ENCODE peak calls at places on chromosome 7, in nine cellular contexts. Y, S, N, B, F, D, U, L and E are unnamed samples.

GRCh38 chr7:35753761-35754603 is 46.9 kb upstream of the SEPTIN7 start:
- DNase-seq in Y (no peak), S (no peak), N (peak; percentile 34), B (no peak), F (no peak), D (no peak), U (peak; percentile 57), L (no peak), E (no peak)

GRCh38 chr7:138943061-138943460 is 38.1 kb downstream of the KIAA1549 start:
- DNase-seq in Y (no peak), S (no peak), N (no peak), B (no peak), F (no peak), D (no peak), U (no peak), L (no peak), E (no peak)

GRCh38 chr7:50739744-50740455 is 42.8 kb downstream of the GRB10 start:
- DNase-seq in Y (peak; percentile 38), S (no peak), N (peak; percentile 23), B (no peak), F (peak; percentile 39), D (no peak), U (no peak), L (no peak), E (peak; percentile 73)

GRCh38 chr7:139943391-139943790 is 114.3 kb downstream of the TBXAS1 start:
- DNase-seq in Y (no peak), S (no peak), N (no peak), B (no peak), F (no peak), D (no peak), U (no peak), L (no peak), E (no peak)

GRCh38 chr7:55020481-55020871 is 1.7 kb downstream of the EGFR start:
- DNase-seq in Y (peak; percentile 80), S (no peak), N (peak; percentile 72), B (peak; percentile 48), F (no peak), D (peak; percentile 94), U (peak; percentile 53), L (no peak), E (no peak)

GRCh38 chr7:36602975-36603887 is 121.1 kb downstream of the AOAH start:
- DNase-seq in Y (no peak), S (no peak), N (no peak), B (no peak), F (no peak), D (no peak), U (no peak), L (no peak), E (no peak)

GRCh38 chr7:45874408-45875131 is 1.7 kb upstream of the CCDC201 start:
- DNase-seq in Y (peak; percentile 86), S (no peak), N (peak; percentile 94), B (peak; percentile 74), F (no peak), D (peak; percentile 93), U (no peak), L (no peak), E (no peak)

GRCh38 chr7:55174856-55175255 is 156.0 kb downstream of the EGFR start:
- DNase-seq in Y (no peak), S (no peak), N (no peak), B (no peak), F (no peak), D (peak; percentile 19), U (no peak), L (no peak), E (no peak)

GRCh38 chr7:43108255-43109011 is 4.0 kb upstream of the HECW1 start:
- DNase-seq in Y (peak; percentile 77), S (peak; percentile 75), N (peak; percentile 37), B (peak; percentile 79), F (peak; percentile 92), D (peak; percentile 94), U (peak; percentile 83), L (peak; percentile 44), E (peak; percentile 71)

GRCh38 chr7:157556339-157556944 is 219.6 kb downstream of the DNAJB6 start:
- DNase-seq in Y (no peak), S (no peak), N (no peak), B (no peak), F (no peak), D (peak; percentile 29), U (no peak), L (no peak), E (no peak)

GRCh38 chr7:133912916-133913697 is 214.0 kb upstream of the LRGUK start:
- DNase-seq in Y (peak; percentile 53), S (no peak), N (peak; percentile 72), B (peak; percentile 81), F (no peak), D (no peak), U (no peak), L (no peak), E (no peak)

DNA sequence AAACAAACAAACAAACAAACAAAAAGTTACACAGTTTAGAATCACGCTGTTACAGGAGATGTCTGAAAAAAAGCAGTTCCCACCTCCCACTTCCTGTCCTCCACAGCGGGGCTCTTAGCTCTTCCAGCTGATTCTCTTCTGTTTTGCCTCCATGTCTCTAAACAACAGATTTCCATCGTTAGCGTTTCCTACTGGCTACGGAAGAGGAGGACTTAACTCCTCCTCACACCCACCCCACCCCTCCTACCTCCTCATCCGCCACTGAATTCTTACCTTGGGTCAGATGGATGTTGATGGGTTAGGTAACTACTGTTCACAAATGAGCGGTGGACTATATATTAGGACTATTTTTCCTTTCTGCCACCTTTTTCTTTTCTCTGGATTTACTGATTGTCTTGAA is 36.8 kb upstream of the NUB1 start:
- DNase-seq in Y (peak; percentile 30), S (no peak), N (no peak), B (peak; percentile 2), F (peak; percentile 86), D (no peak), U (peak; percentile 26), L (no peak), E (no peak)
- H3K4me3 ChIP-seq in Y (no peak overlapping the region), S (no peak overlapping the region), N (no peak overlapping the region), B (no peak overlapping the region), F (peak overlapping the region; percentile 42), D (peak overlapping the region; percentile 0), U (no peak overlapping the region), L (no peak overlapping the region), E (no peak overlapping the region)

GRCh38 chr7:116524609-116525297 is at the start of gene CAV1:
- DNase-seq in Y (peak; percentile 98), S (no peak), N (peak; percentile 93), B (peak; percentile 93), F (peak; percentile 76), D (peak; percentile 99), U (peak; percentile 78), L (peak; percentile 92), E (no peak)
- H2AFZ ChIP-seq in Y (peak within 1 kb of the TSS; percentile 13), S (no peak within 1 kb of the TSS), N (peak within 1 kb of the TSS; percentile 58), B (peak within 1 kb of the TSS; percentile 69), F (peak within 1 kb of the TSS; percentile 92), D (peak within 1 kb of the TSS; percentile 77), U (peak within 1 kb of the TSS; percentile 81), L (no peak within 1 kb of the TSS), E (no peak within 1 kb of the TSS)

DNA sequence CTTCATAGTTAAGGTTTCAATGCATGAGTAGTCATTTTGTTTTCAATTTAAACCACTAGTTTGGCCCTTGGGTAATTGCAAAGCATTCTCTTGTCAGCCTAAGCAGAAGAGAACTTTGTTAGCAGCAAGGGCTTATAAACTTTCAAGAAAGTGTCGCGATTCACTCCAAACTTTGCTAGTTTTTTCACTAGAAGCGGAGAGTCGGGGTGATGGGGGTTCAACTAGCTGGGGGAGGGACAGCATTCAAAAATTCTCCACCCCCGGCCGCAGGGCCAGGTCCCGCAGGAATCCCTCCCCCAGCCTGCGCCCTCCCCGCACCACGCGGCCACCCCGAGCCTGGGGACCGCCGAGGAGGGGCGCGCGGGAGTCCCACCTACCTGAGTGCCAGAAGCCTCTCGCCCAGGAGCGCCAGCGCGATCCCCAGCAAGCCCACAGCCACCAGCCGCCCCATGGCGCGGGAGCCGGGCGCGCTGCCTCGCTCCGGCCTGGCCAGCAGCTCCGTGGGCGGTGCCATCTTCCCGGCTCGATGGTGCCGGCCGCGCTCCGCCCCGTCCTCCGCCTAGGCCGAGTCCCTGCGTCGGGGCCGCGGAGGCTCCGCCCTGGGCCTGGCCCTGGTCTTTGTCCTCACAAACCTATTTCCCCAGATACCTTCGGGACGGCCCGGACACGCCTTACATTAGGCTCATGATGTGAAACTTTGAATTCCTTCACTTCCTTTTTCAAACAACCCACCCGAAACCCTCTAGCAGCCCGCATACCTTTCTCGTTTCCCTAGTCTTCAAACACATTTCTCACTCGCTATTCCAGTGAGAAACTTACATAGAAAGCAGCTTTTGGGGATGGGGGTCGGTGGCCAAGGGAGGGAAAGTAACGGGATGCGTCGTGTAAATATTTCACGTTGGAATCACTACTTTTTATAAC is at the start of gene PON2:
- DNase-seq in Y (peak; percentile 94), S (no peak), N (peak; percentile 85), B (peak; percentile 85), F (peak; percentile 90), D (peak; percentile 96), U (peak; percentile 93), L (peak; percentile 57), E (no peak)
- H3K4me3 ChIP-seq in Y (peak within 1 kb of the TSS; percentile 86), S (no peak within 1 kb of the TSS), N (peak within 1 kb of the TSS; percentile 52), B (peak within 1 kb of the TSS; percentile 90), F (peak within 1 kb of the TSS; percentile 58), D (peak within 1 kb of the TSS; percentile 88), U (peak within 1 kb of the TSS; percentile 43), L (peak within 1 kb of the TSS; percentile 67), E (no peak within 1 kb of the TSS)

GRCh38 chr7:123230147-123230546 is 30.4 kb upstream of the SLC13A1 start:
- DNase-seq in Y (no peak), S (no peak), N (no peak), B (no peak), F (no peak), D (no peak), U (no peak), L (no peak), E (no peak)

GRCh38 chr7:123229426-123229825 is 29.7 kb upstream of the SLC13A1 start:
- DNase-seq in Y (no peak), S (no peak), N (no peak), B (peak; percentile 16), F (no peak), D (no peak), U (no peak), L (no peak), E (no peak)

GRCh38 chr7:123230603-123231002 is 30.8 kb upstream of the SLC13A1 start:
- DNase-seq in Y (no peak), S (no peak), N (no peak), B (no peak), F (no peak), D (no peak), U (no peak), L (no peak), E (no peak)

GRCh38 chr7:123231060-123232000 is 31.6 kb upstream of the SLC13A1 start:
- DNase-seq in Y (no peak), S (no peak), N (no peak), B (no peak), F (no peak), D (no peak), U (no peak), L (no peak), E (no peak)
- H2AFZ ChIP-seq in Y (no peak overlapping the region), S (no peak overlapping the region), N (no peak overlapping the region), B (no peak overlapping the region), F (no peak overlapping the region), D (no peak overlapping the region), U (peak overlapping the region; percentile 53), L (no peak overlapping the region), E (no peak overlapping the region)

DNA sequence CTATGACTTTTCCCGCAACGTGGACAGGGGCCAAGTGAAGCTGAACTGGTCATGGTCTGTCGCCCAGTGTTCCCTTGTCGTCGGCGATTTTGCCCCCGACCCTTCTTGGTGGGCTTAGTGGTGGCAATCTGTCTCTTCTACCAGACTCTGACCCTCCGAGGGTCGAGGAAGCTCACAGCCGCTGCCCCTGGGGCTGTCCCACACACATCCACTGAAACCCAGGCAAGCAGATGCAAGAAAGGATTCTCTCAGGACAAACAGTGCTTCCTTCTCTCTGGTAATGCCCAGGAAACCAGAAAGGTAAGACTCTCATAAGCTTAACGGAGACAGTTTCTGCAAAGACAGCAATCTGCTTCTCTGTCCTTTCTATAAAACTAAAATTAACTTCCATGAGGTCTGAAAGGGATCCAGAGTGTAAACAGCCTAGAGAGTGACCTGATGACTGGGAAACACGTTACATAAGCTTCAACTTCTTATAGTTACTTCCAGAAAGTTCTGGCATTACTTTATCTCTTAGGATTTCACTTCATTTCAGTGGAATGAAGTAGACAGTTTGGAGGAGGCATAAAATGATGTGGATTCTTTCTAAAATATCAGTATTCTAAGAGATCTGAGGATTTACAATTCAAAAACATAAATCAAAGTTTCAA is 1.2 kb downstream of the CPED1 start:
- DNase-seq in Y (peak; percentile 48), S (no peak), N (peak; percentile 24), B (no peak), F (no peak), D (peak; percentile 58), U (no peak), L (no peak), E (no peak)
- H3K4me3 ChIP-seq in Y (peak overlapping the region; percentile 78), S (no peak overlapping the region), N (peak overlapping the region; percentile 94), B (peak overlapping the region; percentile 67), F (no peak overlapping the region), D (peak overlapping the region; percentile 74), U (peak overlapping the region; percentile 20), L (no peak overlapping the region), E (no peak overlapping the region)